ENCODE peak calls at places on chromosomes 2 and 18, in eight cellular contexts. M, R, A, N, Q, L, O and J are unnamed samples.
A peak's percentile ranks its signal among the peaks of the same experiment; 100 is the strongest.

GRCh38 chr2:113255140-113256070 is 23.3 kb downstream of the PAX8 start:
- DNase-seq in M (peak; percentile 14), R (no peak), A (no peak), N (no peak), Q (no peak), L (no peak), O (no peak), J (no peak)

GRCh38 chr2:25168256-25169072 is at the start of gene POMC:
- DNase-seq in M (peak; percentile 17), R (peak; percentile 46), A (no peak), N (peak; percentile 35), Q (no peak), L (no peak), O (no peak), J (peak; percentile 66)

GRCh38 chr2:102005989-102006885 is 14.5 kb downstream of the IL1R2 start:
- DNase-seq in M (peak; percentile 72), R (no peak), A (no peak), N (peak; percentile 19), Q (peak; percentile 36), L (peak; percentile 53), O (no peak), J (peak; percentile 55)

GRCh38 chr2:62186534-62186933 is 9.4 kb upstream of the B3GNT2 start:
- DNase-seq in M (no peak), R (no peak), A (no peak), N (no peak), Q (no peak), L (no peak), O (no peak), J (no peak)

GRCh38 chr2:241862093-241862492 is 3.4 kb upstream of the PDCD1 start:
- DNase-seq in M (no peak), R (no peak), A (peak; percentile 18), N (no peak), Q (no peak), L (no peak), O (no peak), J (no peak)

GRCh38 chr2:224569654-224570053 is 15.5 kb downstream of the CUL3 start:
- DNase-seq in M (no peak), R (no peak), A (no peak), N (no peak), Q (no peak), L (no peak), O (no peak), J (no peak)

GRCh38 chr2:240622631-240623235 is 2.5 kb upstream of the GPR35 start:
- DNase-seq in M (no peak), R (peak; percentile 57), A (peak; percentile 84), N (peak; percentile 13), Q (no peak), L (no peak), O (no peak), J (no peak)

GRCh38 chr2:60934153-60934722 is 52.9 kb downstream of the REL start:
- DNase-seq in M (peak; percentile 43), R (no peak), A (no peak), N (no peak), Q (no peak), L (no peak), O (no peak), J (no peak)

GRCh38 chr18:38318416-38318815 is 752.8 kb upstream of the CELF4 start:
- DNase-seq in M (no peak), R (no peak), A (no peak), N (no peak), Q (no peak), L (no peak), O (no peak), J (no peak)

GRCh38 chr2:23706613-23707078 is 220.3 kb downstream of the ATAD2B start:
- DNase-seq in M (no peak), R (peak; percentile 34), A (peak; percentile 58), N (no peak), Q (no peak), L (no peak), O (no peak), J (no peak)

GRCh38 chr2:134124047-134124753 is 129.7 kb upstream of the MGAT5 start:
- DNase-seq in M (peak; percentile 27), R (no peak), A (no peak), N (no peak), Q (no peak), L (no peak), O (no peak), J (no peak)

GRCh38 chr18:24704921-24705620 is 244.6 kb downstream of the HRH4 start:
- DNase-seq in M (no peak), R (no peak), A (no peak), N (no peak), Q (peak; percentile 30), L (no peak), O (no peak), J (no peak)

GRCh38 chr18:76839395-76839794 is 17.0 kb downstream of the ZNF236 start:
- DNase-seq in M (peak; percentile 30), R (no peak), A (no peak), N (no peak), Q (no peak), L (no peak), O (no peak), J (no peak)

GRCh38 chr2:158204741-158205165 is 103.1 kb downstream of the UPP2 start:
- DNase-seq in M (no peak), R (no peak), A (no peak), N (no peak), Q (no peak), L (no peak), O (no peak), J (no peak)

GRCh38 chr18:74742573-74742972 is 144.9 kb downstream of the ZNF407 start:
- DNase-seq in M (peak; percentile 24), R (no peak), A (no peak), N (no peak), Q (peak; percentile 72), L (no peak), O (no peak), J (no peak)

GRCh38 chr2:54456526-54457325 is 599 bp downstream of the SPTBN1 start:
- DNase-seq in M (no peak), R (peak; percentile 73), A (peak; percentile 78), N (peak; percentile 52), Q (no peak), L (peak; percentile 50), O (peak; percentile 46), J (peak; percentile 55)

DNA sequence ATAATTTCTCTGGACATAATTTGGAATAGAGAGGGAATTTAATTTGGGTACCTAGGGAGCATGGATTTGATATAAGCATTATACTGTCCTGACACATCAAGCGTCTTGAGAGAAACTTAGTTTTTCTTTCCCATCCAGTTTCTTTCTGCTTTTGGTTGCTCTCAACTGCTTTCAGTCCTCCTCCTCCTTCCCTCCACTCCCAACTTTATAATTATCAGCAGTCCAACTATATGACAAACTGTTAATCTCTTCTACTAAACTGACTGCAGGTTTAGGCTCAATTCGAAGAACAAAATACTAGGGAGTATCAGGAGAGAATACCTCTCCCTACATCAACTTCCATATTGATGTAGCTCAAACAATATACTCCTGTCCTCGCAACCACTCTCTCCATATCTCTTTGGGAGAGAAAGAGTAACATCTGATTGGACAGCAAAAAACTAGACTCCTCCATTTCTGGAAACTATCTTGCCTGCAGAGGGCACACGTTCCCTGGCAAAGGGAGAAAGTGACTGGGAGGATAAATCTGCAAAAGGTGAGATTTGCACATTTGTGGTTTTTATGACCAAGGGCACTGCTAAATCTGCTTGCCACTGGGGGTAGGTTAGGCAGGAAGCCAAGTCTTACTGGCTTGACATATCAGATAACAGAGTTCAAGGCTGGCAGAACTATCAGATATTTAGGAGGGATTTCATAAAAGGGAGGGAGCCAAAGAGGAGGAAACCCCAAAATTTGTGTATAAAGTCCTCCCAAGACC is 40.1 kb downstream of the ICA1L start:
- DNase-seq in M (peak; percentile 71), R (no peak), A (no peak), N (peak; percentile 29), Q (peak; percentile 52), L (peak; percentile 57), O (peak; percentile 46), J (peak; percentile 54)
- TF ChIP-seq CTCF in M (peak; percentile 75), R (no peak), A (no peak), N (peak; percentile 55), Q (peak; percentile 81), L (peak; percentile 61), O (peak; percentile 21), J (peak; percentile 51)

GRCh38 chr2:152738438-152738837 is 20.0 kb downstream of the ARL6IP6 start:
- DNase-seq in M (no peak), R (no peak), A (no peak), N (no peak), Q (no peak), L (no peak), O (no peak), J (no peak)

GRCh38 chr2:152740743-152741328 is 22.4 kb downstream of the ARL6IP6 start:
- DNase-seq in M (peak; percentile 79), R (no peak), A (no peak), N (no peak), Q (peak; percentile 73), L (no peak), O (no peak), J (peak; percentile 49)

GRCh38 chr2:152743004-152743403 is 24.6 kb downstream of the ARL6IP6 start:
- DNase-seq in M (no peak), R (no peak), A (no peak), N (no peak), Q (no peak), L (no peak), O (no peak), J (peak; percentile 16)
- TF ChIP-seq CTCF in M (peak; percentile 69), R (peak; percentile 18), A (no peak), N (peak; percentile 42), Q (peak; percentile 75), L (peak; percentile 42), O (peak; percentile 20), J (peak; percentile 58)

DNA sequence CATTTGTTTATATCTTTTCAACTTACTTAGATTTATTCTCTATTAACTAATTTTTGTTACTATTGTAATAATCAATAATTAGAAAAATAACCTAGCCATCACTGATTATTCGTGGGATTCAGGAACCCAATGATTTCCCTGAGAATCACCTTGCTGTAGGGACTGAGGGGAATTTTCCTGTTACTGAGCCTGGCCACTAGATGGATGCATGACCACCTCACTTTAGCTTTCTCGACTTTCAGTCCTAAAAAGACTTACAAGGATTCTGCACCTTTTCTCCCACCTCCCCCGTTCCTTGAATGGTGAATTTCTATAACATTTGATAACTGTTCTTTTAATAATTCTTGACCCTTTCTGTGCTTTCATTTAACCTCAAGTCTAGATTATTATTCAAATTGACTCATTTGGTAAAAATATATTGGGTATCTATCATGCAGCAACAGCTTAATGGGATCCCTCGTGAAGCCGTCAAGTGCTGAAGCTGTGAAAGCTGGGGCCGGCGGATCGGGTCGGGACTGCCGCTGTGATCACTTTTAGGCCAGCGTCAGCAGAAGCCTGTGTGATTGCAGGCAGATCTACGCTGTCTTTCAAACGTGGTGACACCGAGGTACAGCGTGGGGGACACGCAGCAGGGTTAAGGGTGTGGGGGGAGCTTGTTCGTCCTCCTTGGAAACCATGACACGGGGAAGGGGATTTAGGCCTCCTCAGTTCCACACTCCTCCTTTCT is 38.8 kb upstream of the TMEM18 start:
- DNase-seq in M (peak; percentile 29), R (no peak), A (peak; percentile 52), N (no peak), Q (peak; percentile 14), L (no peak), O (no peak), J (no peak)
- TF ChIP-seq CTCF in M (peak; percentile 54), R (no peak), A (no peak), N (peak; percentile 75), Q (peak; percentile 73), L (peak; percentile 35), O (peak; percentile 52), J (peak; percentile 9)

DNA sequence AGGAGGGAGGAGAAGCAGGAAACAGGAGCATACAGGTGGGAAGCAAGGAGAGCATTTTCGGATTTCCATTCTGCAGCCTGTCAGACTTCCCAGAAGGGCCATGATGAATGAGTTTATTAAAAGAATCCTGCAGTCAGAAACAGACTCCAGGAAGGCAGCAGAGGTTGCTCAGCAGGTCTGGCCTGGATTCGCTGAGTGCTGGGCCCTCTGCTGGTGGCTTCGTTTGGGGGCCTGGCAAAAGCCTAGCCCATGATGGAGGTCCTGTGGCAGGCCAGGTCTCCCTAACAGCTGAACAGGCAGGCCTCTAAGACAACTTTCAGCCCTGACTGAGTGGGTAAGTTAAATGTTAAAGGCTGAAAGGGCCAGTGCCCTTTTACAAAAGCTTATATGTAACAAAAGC is 108.2 kb upstream of the CAPN13 start:
- DNase-seq in M (no peak), R (no peak), A (no peak), N (peak; percentile 63), Q (no peak), L (no peak), O (no peak), J (no peak)
- TF ChIP-seq CTCF in M (peak; percentile 11), R (no peak), A (peak; percentile 17), N (peak; percentile 80), Q (peak; percentile 21), L (no peak), O (no peak), J (peak; percentile 14)